ENCODE peak calls at places on chromosome X, in five cellular contexts. R, X, Z, Y and L are unnamed samples.

GRCh38 chrX:110012818-110013484 is 10.0 kb downstream of the TMEM164 start:
- DNase-seq in X (no peak), R (no peak), Y (no peak), Z (no peak), L (no peak)

GRCh38 chrX:153592966-153593688 is 5.8 kb downstream of the CCNQ start:
- DNase-seq in X (no peak), Y (no peak), R (no peak), Z (no peak), L (no peak)

GRCh38 chrX:44020693-44021092 is 47.5 kb upstream of the NDP start:
- DNase-seq in R (no peak), X (no peak), Z (no peak), Y (no peak), L (no peak)

GRCh38 chrX:48958635-48959094 is 1.3 kb upstream of the OTUD5 start:
- DNase-seq in R (no peak), Z (no peak), X (no peak), Y (no peak), L (peak)

GRCh38 chrX:134236690-134237362 is at the start of gene CCDC160:
- DNase-seq in Y (peak), Z (no peak), R (peak), X (peak), L (no peak)

GRCh38 chrX:114976321-114976720 is 41.1 kb downstream of the IL13RA2 start:
- DNase-seq in Z (peak), Y (no peak), R (no peak), X (peak), L (peak)

GRCh38 chrX:72297953-72298730 is 7.6 kb downstream of the CITED1 start:
- DNase-seq in Y (no peak), X (no peak), Z (no peak), R (no peak), L (peak)

GRCh38 chrX:19291086-19291485 is 52.6 kb upstream of the PDHA1 start:
- DNase-seq in X (no peak), Y (no peak), R (no peak), Z (no peak), L (no peak)

GRCh38 chrX:71147496-71148277 is 3.0 kb downstream of the NLGN3 start:
- DNase-seq in R (no peak), X (no peak), Z (no peak), Y (no peak), L (no peak)

GRCh38 chrX:154349359-154349935 is 25.0 kb downstream of the FLNA start:
- DNase-seq in R (no peak), Z (no peak), Y (peak), X (no peak), L (no peak)

GRCh38 chrX:40388441-40388840 is 192.3 kb upstream of the ATP6AP2 start:
- DNase-seq in Z (no peak), R (no peak), X (no peak), Y (no peak), L (no peak)
- TF ChIP-seq CTCF in Z (no peak), R (no peak), X (no peak), Y (no peak), L (no peak)

GRCh38 chrX:22383988-22384387 is 111.3 kb downstream of the CBLL2 start:
- DNase-seq in Z (no peak), Y (no peak), X (no peak), R (no peak), L (peak)
- TF ChIP-seq CTCF in Z (no peak), Y (no peak), X (no peak), R (no peak), L (no peak)

GRCh38 chrX:54920610-54921426 is at the start of gene TRO:
- DNase-seq in R (no peak), X (no peak), Y (no peak), Z (no peak), L (no peak)
- TF ChIP-seq CTCF in R (peak), X (no peak), Y (no peak), Z (peak), L (no peak)

DNA sequence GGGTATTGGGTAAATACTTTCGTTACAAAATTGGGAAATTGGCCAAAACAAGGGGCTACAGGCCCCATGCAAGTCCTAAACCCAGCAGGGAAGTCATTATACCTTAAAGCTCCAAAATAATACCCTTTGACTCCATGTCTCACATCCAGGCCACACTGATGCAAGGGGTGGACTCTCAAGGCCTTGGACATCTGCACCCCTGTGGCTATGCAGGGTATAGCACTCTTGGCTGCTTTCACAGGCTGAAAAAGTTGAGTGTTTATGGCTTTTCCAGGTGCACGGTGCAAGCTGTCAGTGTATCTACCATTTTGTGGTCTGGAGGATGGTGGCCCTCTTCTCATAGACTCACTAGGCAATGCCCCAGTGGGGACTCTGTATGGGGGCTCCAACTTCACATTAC is 326.5 kb downstream of the TEX13C start:
- DNase-seq in X (no peak), R (no peak), Z (no peak), Y (no peak), L (no peak)
- TF ChIP-seq CTCF in X (no peak), R (peak), Z (no peak), Y (no peak), L (peak)

GRCh38 chrX:1323315-1323714 is 13.3 kb upstream of the IL3RA start:
- DNase-seq in Z (no peak), R (no peak), X (no peak), Y (peak), L (no peak)
- TF ChIP-seq CTCF in Z (peak), R (peak), X (no peak), Y (peak), L (peak)